ENCODE peak calls at places on chromosome 21, in ten cellular contexts. D is transverse colon, O is IMR-90, Q is body of pancreas, J is A549, Z is Peyer's patch, U is esophagus squamous epithelium, M is esophagus muscularis mucosa, I is suprapubic skin, A is HCT116. V is an unnamed sample.
A peak's percentile ranks its signal among the peaks of the same experiment; 100 is the strongest.

GRCh38 chr21:29904359-29905282 is 35.2 kb downstream of the GRIK1 start:
- DNase-seq in D (no peak), O (no peak), Q (no peak), J (no peak), Z (no peak), U (no peak), M (no peak), I (no peak), A (no peak), V (no peak)

GRCh38 chr21:19987671-19988070 is 1010.5 kb upstream of the NCAM2 start:
- DNase-seq in D (no peak), O (no peak), Q (no peak), J (no peak), Z (no peak), U (no peak), M (no peak), I (no peak), A (no peak), V (no peak)

GRCh38 chr21:16002872-16003466 is 273.2 kb downstream of the USP25 start:
- DNase-seq in D (no peak), O (peak; percentile 51), Q (no peak), J (peak; percentile 20), Z (no peak), U (no peak), M (no peak), I (no peak), A (no peak), V (no peak)

GRCh38 chr21:43611598-43612369 is 47.5 kb downstream of the HSF2BP start:
- DNase-seq in D (peak; percentile 84), O (peak; percentile 95), Q (peak; percentile 78), J (peak; percentile 83), Z (peak; percentile 57), U (no peak), M (no peak), I (no peak), A (peak; percentile 59), V (peak; percentile 52)

GRCh38 chr21:30590297-30590696 is at the start of gene KRTAP22-2:
- DNase-seq in D (no peak), O (no peak), Q (no peak), J (no peak), Z (no peak), U (no peak), M (no peak), I (no peak), A (no peak), V (no peak)

GRCh38 chr21:39159342-39160063 is 23.7 kb downstream of the PSMG1 start:
- DNase-seq in D (no peak), O (peak; percentile 59), Q (no peak), J (no peak), Z (no peak), U (no peak), M (peak; percentile 87), I (no peak), A (no peak), V (no peak)

GRCh38 chr21:42098957-42099547 is 27.9 kb downstream of the UMODL1 start:
- DNase-seq in D (no peak), O (no peak), Q (no peak), J (no peak), Z (no peak), U (no peak), M (no peak), I (no peak), A (no peak), V (no peak)

GRCh38 chr21:32412162-32412997 is at the start of gene EVA1C:
- DNase-seq in D (peak; percentile 82), O (peak; percentile 30), Q (peak; percentile 73), J (peak; percentile 58), Z (peak; percentile 25), U (no peak), M (no peak), I (peak; percentile 87), A (no peak), V (peak; percentile 75)

GRCh38 chr21:16976132-16976666 is 536.6 kb upstream of the CXADR start:
- DNase-seq in D (no peak), O (no peak), Q (no peak), J (no peak), Z (no peak), U (no peak), M (no peak), I (no peak), A (no peak), V (no peak)

GRCh38 chr21:28548291-28548690 is 444.4 kb downstream of the LTN1 start:
- DNase-seq in D (no peak), O (peak; percentile 27), Q (no peak), J (no peak), Z (no peak), U (no peak), M (no peak), I (no peak), A (no peak), V (no peak)

GRCh38 chr21:37631319-37632117 is 264.9 kb downstream of the DYRK1A start:
- DNase-seq in D (no peak), O (no peak), Q (peak; percentile 53), J (peak; percentile 29), Z (no peak), U (no peak), M (peak; percentile 47), I (no peak), A (no peak), V (no peak)

GRCh38 chr21:41956926-41957729 is 3.3 kb upstream of the C2CD2 start:
- DNase-seq in D (no peak), O (peak; percentile 93), Q (no peak), J (peak; percentile 55), Z (no peak), U (no peak), M (no peak), I (peak; percentile 35), A (no peak), V (no peak)

GRCh38 chr21:41877901-41878830 is 978 bp downstream of the PRDM15 start:
- DNase-seq in D (peak; percentile 61), O (peak; percentile 75), Q (peak; percentile 64), J (peak; percentile 7), Z (peak; percentile 28), U (no peak), M (no peak), I (no peak), A (no peak), V (no peak)

GRCh38 chr21:16942703-16943102 is 570.1 kb upstream of the CXADR start:
- DNase-seq in D (no peak), O (peak; percentile 17), Q (no peak), J (peak; percentile 28), Z (no peak), U (no peak), M (no peak), I (no peak), A (no peak), V (no peak)

GRCh38 chr21:14382486-14382834 is 486 bp downstream of the HSPA13 start:
- DNase-seq in D (no peak), O (peak; percentile 11), Q (peak; percentile 26), J (no peak), Z (peak; percentile 32), U (no peak), M (no peak), I (peak; percentile 64), A (no peak), V (peak; percentile 8)
- TF ChIP-seq POLR2A in D (no peak), O (no peak), Q (no peak), J (no peak), Z (no peak), U (no peak), M (no peak), I (no peak), A (no peak), V (no peak)

DNA sequence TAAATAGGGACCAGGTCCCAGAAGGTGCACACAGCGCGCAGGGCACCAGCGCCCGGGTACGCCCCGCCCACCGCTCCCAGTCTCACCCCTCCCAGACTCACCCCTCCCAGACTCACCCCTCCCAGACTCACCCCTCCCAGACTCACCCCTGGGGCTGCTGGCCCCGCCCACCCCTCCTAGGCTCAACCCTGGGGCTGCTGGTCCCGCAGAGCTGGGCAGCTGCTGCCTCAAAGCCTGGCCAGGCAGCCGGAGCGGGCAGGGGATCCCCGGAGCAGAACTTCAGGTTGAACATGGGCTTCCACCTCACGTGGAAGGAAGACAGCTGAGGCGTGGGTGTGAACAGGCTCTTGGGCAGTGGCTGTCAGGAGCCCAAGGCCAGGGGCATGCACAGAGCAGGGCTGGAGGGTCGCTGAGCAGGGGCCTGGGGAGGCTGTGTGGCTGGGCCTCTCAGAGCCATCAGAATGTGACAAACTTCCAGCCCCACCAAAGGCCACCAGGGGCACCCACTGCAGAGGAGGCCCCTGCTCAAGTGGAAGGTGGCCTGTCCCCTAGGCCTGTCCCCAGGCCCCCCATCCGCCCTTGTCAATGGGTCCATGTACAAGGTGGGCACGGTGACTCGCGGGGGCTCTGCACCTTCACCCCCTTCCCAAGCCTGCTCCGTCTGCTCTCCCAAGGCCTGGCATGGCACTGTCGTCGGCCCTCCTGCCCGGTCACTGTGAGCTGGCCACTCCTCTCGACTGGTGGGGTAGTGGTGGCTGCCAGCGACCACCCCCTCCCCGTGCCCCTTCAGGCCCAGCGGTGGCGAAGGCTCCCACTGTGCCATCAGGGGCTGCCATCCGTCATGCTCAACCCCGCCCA is 20.4 kb upstream of the SUMO3 start:
- DNase-seq in D (no peak), O (no peak), Q (no peak), J (no peak), Z (no peak), U (no peak), M (no peak), I (no peak), A (no peak), V (no peak)
- TF ChIP-seq CTCF in D (no peak), O (no peak), Q (no peak), J (no peak), Z (no peak), U (no peak), M (no peak), I (no peak), A (no peak), V (no peak)

DNA sequence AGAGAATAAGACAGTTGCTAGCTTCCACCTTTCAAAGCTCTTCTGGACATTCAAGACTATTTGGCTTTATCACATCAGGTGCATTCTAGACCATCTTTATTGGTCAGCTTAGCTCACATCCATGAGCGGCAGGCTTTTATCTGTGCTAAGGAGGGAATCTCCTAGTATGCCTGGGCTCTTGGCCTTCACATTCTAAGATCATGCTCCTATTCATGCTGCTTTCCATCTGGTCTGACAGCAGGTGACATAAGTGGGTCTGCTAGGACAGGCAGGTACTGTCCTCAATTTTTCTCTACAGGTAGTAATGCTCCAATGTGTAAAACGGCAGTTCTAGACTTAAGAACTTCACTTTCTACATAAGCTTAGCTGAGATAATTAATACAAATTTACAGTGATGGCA is 39.2 kb upstream of the ADAMTS1 start:
- DNase-seq in D (no peak), O (no peak), Q (no peak), J (no peak), Z (no peak), U (no peak), M (no peak), I (no peak), A (no peak), V (no peak)
- H3K4me1 ChIP-seq in D (no peaks in the 10 kb centered on the region), O (peaks cover 2% of the 10 kb centered on the region), Q (no peaks in the 10 kb centered on the region), J (no peaks in the 10 kb centered on the region), Z (no peaks in the 10 kb centered on the region), U (no peaks in the 10 kb centered on the region), M (peaks cover 9% of the 10 kb centered on the region), I (peaks cover 7% of the 10 kb centered on the region), A (no peaks in the 10 kb centered on the region), V (no peaks in the 10 kb centered on the region)

DNA sequence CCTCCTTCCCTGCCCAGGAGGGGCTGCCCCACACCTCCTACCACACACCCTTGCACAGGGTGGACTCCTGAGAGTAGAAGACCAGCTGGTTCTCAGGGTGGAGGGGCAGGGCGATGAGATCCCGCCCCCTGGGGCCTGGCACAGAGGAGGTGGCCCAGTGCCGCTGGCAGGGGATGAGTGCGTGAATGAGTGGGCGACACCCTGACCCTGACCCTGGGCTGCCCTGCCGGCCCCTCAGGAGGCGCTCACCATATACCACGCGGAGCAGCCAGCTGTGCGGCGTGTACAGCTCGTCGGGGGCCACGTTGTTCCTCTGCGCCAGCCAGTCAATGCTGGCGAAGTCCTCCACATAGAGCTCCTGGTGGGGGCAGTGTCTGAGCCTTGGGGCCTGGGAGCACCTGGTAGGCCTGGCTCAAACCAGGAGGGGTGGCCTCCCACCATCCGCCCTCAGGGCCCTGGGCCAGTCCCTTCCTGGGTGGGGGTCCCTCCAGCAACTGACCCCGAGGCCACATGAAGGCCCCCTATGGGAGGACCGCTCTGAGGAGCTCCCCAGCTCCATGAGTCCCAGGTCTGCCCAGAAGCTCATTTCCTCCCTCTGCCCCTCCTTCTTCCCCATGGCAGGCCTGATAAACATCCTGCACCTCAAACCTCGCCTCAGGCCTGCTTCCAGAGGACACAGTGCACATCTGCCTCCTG is 13.0 kb downstream of the LSS start:
- DNase-seq in D (no peak), O (no peak), Q (no peak), J (no peak), Z (no peak), U (no peak), M (no peak), I (peak; percentile 60), A (no peak), V (no peak)
- TF ChIP-seq POLR2A in D (no peak), O (no peak), Q (no peak), J (no peak), Z (no peak), U (no peak), M (no peak), I (no peak), A (no peak), V (no peak)